ENCODE peak calls at places on chromosomes 13 and 19, in five cellular contexts. B is mucosa of gallbladder; N is naive thymus-derived CD8-positive, alpha-beta T cell; R is pancreas; O is stimulated activated CD8-positive, alpha-beta memory T cell treated with anti-CD3 and anti-CD28 coated beads, Interleukin-7, amount 100 ng/mL, for 4 hours. V is an unnamed sample.

GRCh38 chr13:99959127-99959529 is 12.4 kb downstream of the ZIC5 start:
- DNase-seq in B (no peak), R (no peak), O (no peak), N (no peak), V (no peak)

GRCh38 chr19:36028313-36029041 is 4.2 kb downstream of the CLIP3 start:
- DNase-seq in R (no peak), N (no peak), B (no peak), O (no peak), V (no peak)

GRCh38 chr13:105965910-105966309 is 569.6 kb downstream of the EFNB2 start:
- DNase-seq in R (no peak), O (no peak), B (no peak), N (no peak), V (no peak)

GRCh38 chr13:44876782-44877324 is 112.4 kb downstream of the NUFIP1 start:
- DNase-seq in R (no peak), N (no peak), O (no peak), B (no peak), V (no peak)

GRCh38 chr19:10478903-10479384 is 24.2 kb downstream of the KEAP1 start:
- DNase-seq in N (peak), O (peak), B (peak), R (peak), V (peak)

GRCh38 chr13:24146961-24147569 is 13.5 kb upstream of the SPATA13 start:
- DNase-seq in R (no peak), O (no peak), B (no peak), N (no peak), V (no peak)

GRCh38 chr19:40831502-40832430 is 18.5 kb downstream of the CYP2A6 start:
- DNase-seq in O (no peak), N (no peak), B (no peak), R (no peak), V (no peak)

GRCh38 chr13:51999525-51999924 is 11.7 kb downstream of the ATP7B start:
- DNase-seq in O (no peak), B (peak), N (no peak), R (peak), V (no peak)

GRCh38 chr13:40874138-40874776 is 84.8 kb downstream of the SLC25A15 start:
- DNase-seq in N (no peak), O (no peak), R (no peak), B (no peak), V (no peak)

GRCh38 chr13:28316841-28317240 is 178.1 kb downstream of the FLT1 start:
- DNase-seq in R (no peak), B (no peak), N (no peak), O (no peak), V (no peak)

GRCh38 chr13:103615778-103616177 is 549.6 kb upstream of the SLC10A2 start:
- DNase-seq in N (no peak), R (no peak), B (no peak), O (no peak), V (no peak)

GRCh38 chr13:71378992-71379905 is 487.8 kb downstream of the DACH1 start:
- DNase-seq in N (no peak), R (no peak), O (no peak), B (no peak), V (no peak)

GRCh38 chr19:16423891-16424290 is 47.9 kb downstream of the EPS15L1 start:
- DNase-seq in N (no peak), R (no peak), O (no peak), B (no peak), V (no peak)

GRCh38 chr13:79681069-79681468 is 200.1 kb downstream of the NDFIP2 start:
- DNase-seq in B (no peak), N (no peak), O (no peak), R (no peak), V (no peak)

GRCh38 chr13:114102521-114103288 is 29.7 kb downstream of the RASA3 start:
- DNase-seq in O (no peak), B (no peak), R (peak), N (no peak), V (no peak)

GRCh38 chr19:2180114-2180513 is 16.4 kb downstream of the DOT1L start:
- DNase-seq in N (no peak), B (no peak), R (no peak), O (no peak), V (no peak)

GRCh38 chr13:76730220-76730619 is 156.0 kb downstream of the KCTD12 start:
- DNase-seq in R (no peak), B (no peak), O (no peak), N (no peak), V (no peak)

GRCh38 chr13:65595881-65596280 is 1634.3 kb downstream of the PCDH9 start:
- DNase-seq in O (no peak), B (no peak), N (no peak), R (no peak), V (no peak)

GRCh38 chr19:38025908-38026307 is 118.9 kb downstream of the SIPA1L3 start:
- DNase-seq in N (no peak), B (no peak), R (no peak), O (no peak), V (no peak)

GRCh38 chr19:31956771-31957170 is 388.6 kb upstream of the ZNF507 start:
- DNase-seq in B (no peak), O (no peak), N (no peak), R (no peak), V (no peak)

GRCh38 chr13:106597759-106598395 is 29.9 kb upstream of the ARGLU1 start:
- DNase-seq in B (no peak), O (no peak), R (no peak), N (no peak), V (no peak)

GRCh38 chr19:7376151-7376852 is 27.6 kb downstream of the ARHGEF18 start:
- DNase-seq in N (no peak), O (no peak), R (peak), B (no peak), V (no peak)

GRCh38 chr13:21231426-21231945 is 55.0 kb downstream of the MRPL57 start:
- DNase-seq in B (no peak), R (no peak), O (no peak), N (no peak), V (no peak)